ENCODE peak calls at places on chromosomes 3 and 15, in nine cellular contexts. S is ELR; Z is SHP77 treated with DMSO at 0.1 percent for 48 hours; K is activated CD4-positive, CD25-positive, alpha-beta regulatory T cell treated with anti-CD3 and anti-CD28 coated beads, Interleukin-2, amount 50 U/mL, for 16 hours; U is epithelial cell of esophagus; N is stimulated activated CD8-positive, alpha-beta memory T cell treated with anti-CD3 and anti-CD28 coated beads, Interleukin-4, amount 100 ng/mL, for 24 hours; L is hippocampal formation; Y is fibroblast of mammary gland; G is neural crest cell. D is an unnamed sample.

GRCh38 chr3:195153121-195153520 is 117.8 kb downstream of the XXYLT1 start:
- DNase-seq in L (no peak), G (no peak), U (no peak), S (no peak), Z (no peak), N (no peak), Y (no peak), K (no peak), D (no peak)

GRCh38 chr15:70974004-70974832 is 81.6 kb downstream of the LRRC49 start:
- DNase-seq in K (no peak), L (no peak), Z (no peak), U (peak), S (peak), Y (peak), G (no peak), N (no peak), D (peak)

GRCh38 chr3:8938021-8938420 is 25.3 kb downstream of the RAD18 start:
- DNase-seq in S (peak), Y (peak), N (no peak), Z (no peak), L (no peak), G (no peak), U (peak), K (no peak), D (peak)

GRCh38 chr3:183944790-183945189 is 60.1 kb upstream of the PARL start:
- DNase-seq in U (no peak), L (no peak), K (no peak), Z (no peak), N (no peak), S (no peak), G (no peak), Y (no peak), D (no peak)

GRCh38 chr15:31111091-31111647 is 9.6 kb upstream of the TRPM1 start:
- DNase-seq in U (no peak), Z (no peak), N (no peak), Y (peak), L (no peak), G (no peak), K (no peak), S (no peak), D (no peak)

GRCh38 chr3:171248426-171249115 is 211.6 kb downstream of the TNIK start:
- DNase-seq in L (no peak), Z (no peak), S (no peak), Y (no peak), N (no peak), U (no peak), G (no peak), K (no peak), D (no peak)

GRCh38 chr15:93467327-93467726 is 378.3 kb upstream of the RGMA start:
- DNase-seq in L (no peak), Y (peak), K (no peak), Z (no peak), G (no peak), S (no peak), U (peak), N (no peak), D (peak)

GRCh38 chr15:48939686-48940085 is 24.0 kb downstream of the SHC4 start:
- DNase-seq in Z (no peak), N (no peak), G (no peak), U (peak), Y (peak), K (no peak), S (peak), L (no peak), D (peak)

GRCh38 chr3:125668804-125669203 is 73.5 kb upstream of the OSBPL11 start:
- DNase-seq in Z (no peak), L (no peak), K (no peak), Y (no peak), N (no peak), S (no peak), U (no peak), G (no peak), D (no peak)

GRCh38 chr15:86743283-86743903 is 663.7 kb downstream of the AGBL1 start:
- DNase-seq in U (peak), Z (peak), Y (peak), S (peak), L (no peak), K (peak), G (peak), N (peak), D (peak)

GRCh38 chr3:174776123-174776522 is 83.0 kb upstream of the NAALADL2 start:
- DNase-seq in Z (no peak), L (no peak), G (no peak), K (no peak), Y (no peak), S (peak), N (no peak), U (peak), D (peak)

GRCh38 chr3:113847664-113848461 is 9.3 kb downstream of the GRAMD1C start:
- DNase-seq in Z (no peak), K (no peak), N (no peak), L (no peak), Y (no peak), G (no peak), U (peak), S (no peak), D (peak)

D was measured in bronchial epithelial cell.